ENCODE peak calls at places on chromosomes 1 and 21, in ten cellular contexts. V is colonic mucosa, Z is tibial nerve, S is OCI-LY7, P is epithelial cell of esophagus, I is esophagus squamous epithelium, J is sigmoid colon, H is Peyer's patch, B is B cell, K is stomach. L is an unnamed sample.

GRCh38 chr1:200780545-200781444 is 42.1 kb downstream of the CAMSAP2 start:
- DNase-seq in B (no peak), I (no peak), P (no peak), S (no peak), K (no peak), H (no peak), J (no peak), V (no peak), Z (no peak), L (no peak)

GRCh38 chr1:55698136-55698535 is 483.0 kb upstream of the USP24 start:
- DNase-seq in I (no peak), S (no peak), H (no peak), P (no peak), Z (no peak), J (no peak), K (no peak), B (no peak), V (no peak), L (no peak)

GRCh38 chr1:81812712-81813111 is 12.0 kb downstream of the ADGRL2 start:
- DNase-seq in B (no peak), S (no peak), Z (no peak), K (no peak), I (no peak), V (no peak), J (no peak), H (no peak), P (peak; percentile 45), L (no peak)

GRCh38 chr1:17829579-17829978 is 74.4 kb downstream of the ACTL8 start:
- DNase-seq in H (no peak), Z (no peak), J (no peak), B (no peak), S (no peak), V (no peak), I (no peak), K (no peak), P (no peak), L (no peak)

GRCh38 chr1:145962157-145963102 is 1.9 kb downstream of the ANKRD34A start:
- DNase-seq in J (peak; percentile 85), B (peak; percentile 64), V (no peak), Z (no peak), S (no peak), K (no peak), I (no peak), H (peak; percentile 57), P (peak; percentile 13), L (no peak)

GRCh38 chr21:24023936-24024335 is 1583.3 kb downstream of the MRPL39 start:
- DNase-seq in B (no peak), Z (no peak), J (no peak), V (no peak), P (no peak), H (no peak), K (no peak), S (no peak), I (no peak), L (no peak)

GRCh38 chr1:43930168-43930948 is 3.2 kb upstream of the ARTN start:
- DNase-seq in J (peak; percentile 51), P (peak; percentile 59), K (no peak), I (no peak), Z (no peak), V (no peak), H (no peak), S (peak; percentile 49), B (peak; percentile 57), L (no peak)

GRCh38 chr1:119475866-119476439 is 31.1 kb upstream of the HSD3B1 start:
- DNase-seq in K (peak; percentile 69), H (no peak), J (no peak), I (no peak), Z (peak; percentile 14), B (no peak), P (peak; percentile 76), S (peak; percentile 48), V (peak; percentile 71), L (peak; percentile 70)

GRCh38 chr1:62247391-62248168 is 52.9 kb downstream of the L1TD1 start:
- DNase-seq in I (no peak), V (no peak), S (no peak), B (no peak), H (no peak), Z (no peak), K (no peak), P (no peak), J (no peak), L (peak; percentile 44)

GRCh38 chr1:235888119-235888643 is 21.5 kb upstream of the LYST start:
- DNase-seq in P (no peak), K (no peak), J (no peak), H (peak; percentile 40), V (no peak), B (no peak), I (no peak), Z (no peak), S (no peak), L (no peak)

GRCh38 chr1:185795181-185795580 is 61.0 kb downstream of the HMCN1 start:
- DNase-seq in Z (no peak), B (no peak), P (no peak), J (no peak), H (no peak), V (no peak), S (no peak), I (no peak), K (no peak), L (no peak)

GRCh38 chr1:210709694-210710093 is 381.0 kb downstream of the HHAT start:
- DNase-seq in Z (no peak), I (no peak), V (no peak), J (no peak), K (no peak), P (peak; percentile 43), B (no peak), S (no peak), H (no peak), L (no peak)

GRCh38 chr1:167861664-167862381 is 52.1 kb downstream of the ADCY10 start:
- DNase-seq in J (no peak), K (no peak), Z (no peak), I (no peak), H (no peak), B (no peak), P (no peak), V (no peak), S (no peak), L (no peak)

GRCh38 chr1:228166170-228166936 is 749 bp downstream of the IBA57 start:
- DNase-seq in S (peak; percentile 53), J (peak; percentile 87), H (peak; percentile 52), K (peak; percentile 63), I (no peak), B (peak; percentile 72), V (peak; percentile 78), P (peak; percentile 70), Z (peak; percentile 60), L (peak; percentile 58)
- TF ChIP-seq CTCF in S (peak; percentile 60), J (peak; percentile 41), H (peak; percentile 63), K (peak; percentile 32), I (peak; percentile 20), B (peak; percentile 56), V (peak; percentile 33), P (peak; percentile 51), Z (peak; percentile 53), L (no peak)

GRCh38 chr1:181002582-181003172 is 20.0 kb downstream of the STX6 start:
- DNase-seq in B (no peak), V (no peak), S (no peak), P (no peak), J (no peak), Z (no peak), K (no peak), H (no peak), I (no peak), L (no peak)
- TF ChIP-seq CTCF in B (no peak), V (no peak), S (no peak), P (no peak), J (no peak), Z (no peak), K (no peak), H (no peak), I (no peak), L (no peak)

GRCh38 chr21:14388282-14388681 is 5.3 kb upstream of the HSPA13 start:
- DNase-seq in H (no peak), V (no peak), J (no peak), I (no peak), S (no peak), K (no peak), B (no peak), P (no peak), Z (no peak), L (no peak)

GRCh38 chr21:14382835-14383595 is at the start of gene HSPA13:
- DNase-seq in B (peak; percentile 82), Z (peak; percentile 98), J (peak; percentile 100), K (peak; percentile 99), P (peak; percentile 100), V (peak; percentile 100), S (peak; percentile 99), I (peak; percentile 94), H (peak; percentile 99), L (peak; percentile 98)

GRCh38 chr21:14382486-14382834 is 486 bp downstream of the HSPA13 start:
- DNase-seq in S (peak; percentile 42), Z (no peak), B (no peak), K (no peak), I (no peak), V (peak; percentile 43), P (peak; percentile 30), H (peak; percentile 32), J (no peak), L (peak; percentile 54)

GRCh38 chr21:14384453-14384852 is 1.5 kb upstream of the HSPA13 start:
- DNase-seq in H (no peak), K (no peak), P (no peak), Z (no peak), B (no peak), S (no peak), V (no peak), I (no peak), J (no peak), L (no peak)

GRCh38 chr21:14383596-14384210 is 757 bp upstream of the HSPA13 start:
- DNase-seq in P (no peak), I (no peak), V (no peak), Z (no peak), J (no peak), B (no peak), S (peak; percentile 44), H (no peak), K (no peak), L (no peak)
- TF ChIP-seq CTCF in P (no peak), I (no peak), V (no peak), Z (no peak), J (no peak), B (no peak), S (peak; percentile 26), H (no peak), K (no peak), L (no peak)

DNA sequence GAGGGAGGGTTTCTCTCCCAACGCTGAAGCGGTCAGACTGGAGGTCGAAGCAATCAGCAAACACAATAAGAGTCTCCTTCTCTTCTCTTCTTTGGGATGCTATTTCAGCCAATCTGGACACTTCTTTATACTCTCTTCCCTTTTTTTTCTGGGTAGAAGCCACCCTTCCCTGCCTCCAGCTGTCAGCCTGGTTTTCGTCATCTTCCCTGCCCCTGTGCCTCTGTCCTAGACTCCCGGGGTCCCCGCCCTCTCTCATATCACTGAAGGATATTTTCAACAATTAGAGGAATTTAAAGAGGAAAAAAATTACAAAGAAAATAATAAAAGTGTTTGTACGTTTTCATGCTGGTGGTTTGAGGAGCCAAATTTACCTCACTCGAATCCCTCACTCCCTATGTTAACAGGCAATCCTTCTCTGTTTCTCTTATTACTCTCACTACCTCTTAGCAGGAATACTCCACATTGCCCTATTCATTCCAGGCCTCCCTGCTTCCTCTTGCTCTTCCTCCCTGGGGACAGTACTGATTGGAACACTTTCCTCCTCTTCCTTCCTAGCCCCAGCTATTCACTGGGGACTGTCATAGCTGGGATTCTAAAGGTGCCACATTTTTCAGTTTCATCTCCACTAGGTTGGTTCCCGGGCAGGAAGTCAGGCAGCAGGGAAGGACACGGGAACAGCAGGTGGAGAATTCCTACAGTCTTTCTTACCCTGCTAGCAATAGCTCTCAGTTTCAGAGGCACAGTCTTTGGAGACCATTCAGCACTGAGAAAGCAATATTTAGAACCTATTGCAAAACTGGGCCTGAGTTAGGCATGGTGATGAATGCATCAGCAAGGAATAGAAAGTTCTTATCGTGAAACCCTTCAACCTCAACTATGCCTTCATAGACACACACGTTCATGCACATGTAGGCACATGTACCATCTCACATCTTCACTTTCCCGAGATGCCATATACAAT is 288.0 kb downstream of the PBX1 start:
- DNase-seq in Z (no peak), K (no peak), H (no peak), B (no peak), J (no peak), P (no peak), V (no peak), S (no peak), I (no peak), L (no peak)
- TF ChIP-seq CTCF in Z (no peak), K (no peak), H (no peak), B (no peak), J (no peak), P (no peak), V (no peak), S (no peak), I (no peak), L (no peak)